ENCODE peak calls at places on chromosomes 13 and 19, in four cellular contexts. I is CD8-positive, alpha-beta T cell; E is right lobe of liver; M is hepatocyte. Z is an unnamed sample.

GRCh38 chr19:48248081-48248833 is 7.5 kb downstream of the CARD8 start:
- DNase-seq in E (no peak), M (no peak), I (no peak), Z (no peak)

GRCh38 chr13:110254151-110254679 is 52.7 kb downstream of the COL4A1 start:
- DNase-seq in I (no peak), M (no peak), E (no peak), Z (no peak)

GRCh38 chr13:43608400-43609137 is 178.2 kb downstream of the ENOX1 start:
- DNase-seq in M (no peak), I (no peak), E (no peak), Z (no peak)

GRCh38 chr19:48512504-48513288 is 1.1 kb upstream of the LMTK3 start:
- DNase-seq in E (no peak), M (no peak), I (no peak), Z (no peak)

GRCh38 chr13:77430377-77430951 is 103.6 kb upstream of the MYCBP2 start:
- DNase-seq in I (no peak), M (no peak), E (no peak), Z (no peak)

GRCh38 chr13:43567608-43568007 is 219.2 kb downstream of the ENOX1 start:
- DNase-seq in M (no peak), I (no peak), E (no peak), Z (no peak)

GRCh38 chr19:17829855-17830566 is 8.7 kb upstream of the INSL3 start:
- DNase-seq in I (no peak), E (no peak), M (peak; percentile 72), Z (no peak)

GRCh38 chr19:3863648-3864047 is 5.2 kb downstream of the ZFR2 start:
- DNase-seq in E (no peak), M (no peak), I (no peak), Z (no peak)

GRCh38 chr13:54162069-54162468 is 1133.5 kb downstream of the OLFM4 start:
- DNase-seq in I (no peak), E (no peak), M (no peak), Z (no peak)

GRCh38 chr19:38079926-38080380 is 144.1 kb downstream of the DPF1 start:
- DNase-seq in I (no peak), E (no peak), M (no peak), Z (no peak)

GRCh38 chr13:94427313-94427712 is 52.2 kb downstream of the DCT start:
- DNase-seq in M (no peak), E (no peak), I (no peak), Z (no peak)

GRCh38 chr19:21328402-21328801 is 808 bp downstream of the ZNF708 start:
- DNase-seq in I (no peak), M (no peak), E (no peak), Z (no peak)

GRCh38 chr19:46192990-46193650 is 36.4 kb upstream of the IGFL1 start:
- DNase-seq in I (peak; percentile 13), E (peak; percentile 81), M (peak; percentile 88), Z (no peak)

GRCh38 chr19:40811478-40812341 is 12.7 kb downstream of the EGLN2 start:
- DNase-seq in E (no peak), I (peak; percentile 41), M (peak; percentile 77), Z (no peak)

GRCh38 chr13:36057041-36057440 is 74.1 kb downstream of the DCLK1 start:
- DNase-seq in M (no peak), E (no peak), I (no peak), Z (no peak)

GRCh38 chr13:53255795-53256194 is 227.2 kb downstream of the OLFM4 start:
- DNase-seq in E (no peak), M (no peak), I (no peak), Z (no peak)

GRCh38 chr13:21849323-21849722 is 178.4 kb downstream of the FGF9 start:
- DNase-seq in E (no peak), M (peak; percentile 64), I (no peak), Z (no peak)

GRCh38 chr13:95710313-95710712 is 33.4 kb downstream of the DNAJC3 start:
- DNase-seq in M (no peak), E (no peak), I (no peak), Z (no peak)

GRCh38 chr19:47339196-47339880 is 7.4 kb downstream of the C5AR2 start:
- DNase-seq in E (no peak), I (no peak), M (no peak), Z (no peak)

GRCh38 chr13:80083097-80083429 is 257.9 kb downstream of the SPRY2 start:
- DNase-seq in E (no peak), M (no peak), I (no peak), Z (no peak)

GRCh38 chr13:101181076-101181685 is 235.1 kb downstream of the NALCN start:
- DNase-seq in I (no peak), M (no peak), E (no peak), Z (no peak)

GRCh38 chr19:11921852-11922495 is 2.9 kb upstream of the ZNF700 start:
- DNase-seq in I (no peak), M (peak; percentile 54), E (no peak), Z (no peak)

GRCh38 chr19:10544242-10544752 is 593 bp downstream of the ATG4D start:
- DNase-seq in E (peak; percentile 73), I (no peak), M (peak; percentile 58), Z (no peak)

GRCh38 chr13:109897988-109898623 is 111.7 kb upstream of the IRS2 start:
- DNase-seq in M (no peak), I (no peak), E (no peak), Z (no peak)

GRCh38 chr19:5718032-5718578 is 1.8 kb downstream of the LONP1 start:
- DNase-seq in M (no peak), I (no peak), E (no peak), Z (no peak)

GRCh38 chr13:74070065-74070464 is 64.1 kb downstream of the KLF12 start:
- DNase-seq in M (no peak), E (no peak), I (peak; percentile 35), Z (no peak)

GRCh38 chr13:42539670-42540069 is 34.3 kb upstream of the TNFSF11 start:
- DNase-seq in M (no peak), I (no peak), E (no peak), Z (no peak)

GRCh38 chr19:29397748-29398147 is 128.0 kb upstream of the VSTM2B start:
- DNase-seq in I (no peak), M (no peak), E (no peak), Z (no peak)

GRCh38 chr19:39303373-39304184 is 7.4 kb downstream of the IFNL1 start:
- DNase-seq in I (no peak), E (no peak), M (peak; percentile 68), Z (no peak)

GRCh38 chr13:77620138-77620537 is 77.3 kb upstream of the SLAIN1 start:
- DNase-seq in I (no peak), E (no peak), M (no peak), Z (no peak)

GRCh38 chr13:83167203-83167602 is 715.1 kb downstream of the SLITRK1 start:
- DNase-seq in I (no peak), M (no peak), E (no peak), Z (no peak)

GRCh38 chr13:83162493-83162892 is 719.8 kb downstream of the SLITRK1 start:
- DNase-seq in E (no peak), M (no peak), I (no peak), Z (no peak)
- TF ChIP-seq CTCF in E (no peak), M (no peak), I (no peak), Z (no peak)

GRCh38 chr13:113121183-113121927 is 1.2 kb upstream of the F10 start:
- DNase-seq in M (no peak), I (no peak), E (peak; percentile 49), Z (no peak)

GRCh38 chr13:113124211-113125025 is 1.8 kb downstream of the F10 start:
- DNase-seq in I (no peak), E (peak; percentile 44), M (no peak), Z (no peak)

GRCh38 chr13:113122571-113123225 is at the start of gene F10:
- DNase-seq in E (peak; percentile 96), M (peak; percentile 92), I (no peak), Z (peak; percentile 68)

GRCh38 chr13:113121928-113122420 is 625 bp upstream of the F10 start:
- DNase-seq in E (peak; percentile 53), I (no peak), M (no peak), Z (no peak)

GRCh38 chr13:113123226-113124150 is 889 bp downstream of the F10 start:
- DNase-seq in I (no peak), M (no peak), E (peak; percentile 52), Z (no peak)
- TF ChIP-seq CTCF in I (no peak), M (peak; percentile 23), E (peak; percentile 45), Z (no peak)

GRCh38 chr13:113506871-113507388 is 16.4 kb upstream of the DCUN1D2 start:
- DNase-seq in M (no peak), E (no peak), I (no peak), Z (no peak)
- TF ChIP-seq CTCF in M (no peak), E (no peak), I (no peak), Z (no peak)

GRCh38 chr19:682678-683320 is 6.6 kb downstream of the FSTL3 start:
- DNase-seq in M (no peak), E (no peak), I (no peak), Z (no peak)
- TF ChIP-seq CTCF in M (no peak), E (no peak), I (no peak), Z (no peak)

DNA sequence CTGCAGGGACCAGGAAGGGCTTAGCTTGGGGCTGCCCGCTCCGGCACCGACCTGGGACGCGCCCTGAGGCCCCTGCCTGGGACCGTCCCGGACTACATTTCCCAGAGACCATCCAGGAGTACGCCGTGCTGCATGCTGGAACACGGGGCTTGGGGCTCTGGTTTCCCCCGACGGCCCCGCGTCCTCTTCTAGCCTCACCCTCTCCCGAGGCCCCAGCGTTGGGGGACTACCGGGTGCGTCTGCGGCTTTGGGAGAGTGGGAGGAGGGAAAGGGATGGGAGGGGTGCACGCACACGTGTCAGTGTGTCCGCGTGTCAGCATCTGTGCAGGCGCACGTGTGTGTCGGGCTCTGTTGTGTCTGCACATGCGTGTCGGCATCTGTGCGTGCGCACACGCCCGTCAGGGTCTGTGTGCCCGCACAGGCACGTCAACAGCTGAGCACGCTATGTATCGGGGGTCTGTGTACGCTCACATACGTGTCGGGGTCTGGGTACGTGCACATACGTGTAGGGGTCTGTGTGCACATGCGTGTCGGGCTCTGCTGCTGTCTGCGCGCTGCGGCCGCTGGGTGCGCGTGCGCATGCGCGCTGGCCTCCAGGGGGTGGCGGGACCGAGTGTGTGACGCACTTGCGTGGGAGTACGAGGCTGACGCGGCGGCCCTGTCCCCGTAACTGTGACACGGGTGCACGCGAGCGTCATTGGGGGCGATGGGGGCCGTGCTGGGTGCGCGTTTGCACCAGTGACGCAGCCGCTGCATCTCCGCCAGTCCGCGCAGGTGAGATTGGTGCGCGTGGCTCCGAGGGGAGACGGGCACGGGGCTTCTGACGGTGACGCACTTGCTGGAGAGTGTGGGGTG is at the start of gene ZNF331:
- DNase-seq in M (peak; percentile 86), E (peak; percentile 79), I (peak; percentile 85), Z (no peak)
- TF ChIP-seq CTCF in M (peak; percentile 30), E (no peak), I (no peak), Z (peak; percentile 60)

GRCh38 chr13:28657784-28658538 is 969 bp upstream of the POMP start:
- DNase-seq in I (no peak), M (peak; percentile 22), E (no peak), Z (no peak)
- TF ChIP-seq CTCF in I (no peak), M (peak; percentile 34), E (no peak), Z (peak; percentile 74)

Z was measured in chondrocyte.